ENCODE peak calls at places on chromosomes 5 and 9, in four cellular contexts. O, W, J and A are unnamed samples.

GRCh38 chr5:133330956-133331355 is 279.1 kb downstream of the HSPA4 start:
- DNase-seq in O (no peak), W (no peak), J (no peak), A (no peak)

GRCh38 chr5:141664733-141665461 is 13.7 kb upstream of the FCHSD1 start:
- DNase-seq in O (peak), W (peak), J (peak), A (peak)

GRCh38 chr5:130536726-130537125 is 628.3 kb downstream of the HINT1 start:
- DNase-seq in O (no peak), W (no peak), J (no peak), A (no peak)

GRCh38 chr9:102124465-102124864 is 386.0 kb upstream of the GRIN3A start:
- DNase-seq in O (no peak), W (no peak), J (no peak), A (no peak)

GRCh38 chr9:36402536-36402935 is 2.5 kb upstream of the RNF38 start:
- DNase-seq in O (no peak), W (no peak), J (no peak), A (no peak)

GRCh38 chr5:76197726-76198125 is 114.5 kb downstream of the SV2C start:
- DNase-seq in O (no peak), W (no peak), J (no peak), A (no peak)

GRCh38 chr9:89042984-89043383 is 51.7 kb downstream of the S1PR3 start:
- DNase-seq in O (no peak), W (no peak), J (no peak), A (no peak)

GRCh38 chr5:172501708-172502379 is 47.5 kb upstream of the SH3PXD2B start:
- DNase-seq in O (no peak), W (no peak), J (no peak), A (no peak)

GRCh38 chr9:34376596-34377401 is at the start of gene MYORG:
- DNase-seq in O (peak), W (peak), J (peak), A (peak)
- TF ChIP-seq POLR2A in O (peak), W (peak), J (no peak), A (peak)

DNA sequence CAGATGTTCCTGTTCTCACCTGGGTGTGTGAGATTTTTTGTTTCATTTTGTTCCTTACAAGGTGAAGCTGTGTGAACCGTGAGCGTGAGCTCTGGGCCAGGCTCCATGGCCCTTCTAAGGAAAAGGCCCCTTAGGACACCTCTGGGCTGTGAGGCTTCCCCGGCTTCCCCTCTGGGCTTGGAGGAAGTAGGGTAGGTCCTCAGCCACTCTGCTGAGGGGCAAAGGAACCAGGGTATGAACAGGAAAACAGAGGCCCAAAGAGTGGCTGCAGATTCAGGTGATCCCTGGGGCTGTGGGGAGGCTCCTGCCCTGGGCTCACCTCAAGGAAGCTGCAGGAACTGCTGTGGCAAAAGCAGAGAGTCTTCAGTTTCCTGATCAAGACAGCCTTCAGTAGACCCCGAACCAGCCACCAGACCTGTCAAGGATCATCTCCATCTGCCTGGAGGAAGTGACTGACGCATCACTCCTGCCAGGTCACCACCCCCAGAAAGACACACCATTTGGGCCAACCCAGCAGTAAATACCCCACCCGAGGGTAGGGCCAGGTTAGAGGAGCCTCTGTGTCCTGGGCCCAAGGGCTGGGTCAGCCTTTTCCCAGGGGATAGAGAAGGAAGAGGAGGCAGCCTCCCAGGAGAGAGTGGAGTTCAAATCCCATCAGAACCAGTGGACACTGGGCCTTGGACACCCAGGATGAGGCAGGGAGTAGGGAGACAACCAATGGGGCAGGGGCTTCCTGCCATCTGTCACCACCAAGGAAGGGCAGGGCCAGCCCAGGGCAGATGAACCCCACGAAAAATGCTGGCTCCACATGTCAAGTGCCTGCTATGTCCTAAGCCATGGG is 5.7 kb upstream of the ST6GALNAC6 start:
- DNase-seq in O (no peak), W (no peak), J (no peak), A (no peak)
- TF ChIP-seq POLR2A in O (no peak), W (no peak), J (peak), A (no peak)

GRCh38 chr5:72957337-72957736 is 1.5 kb downstream of the FCHO2 start:
- DNase-seq in O (no peak), W (no peak), J (no peak), A (no peak)

GRCh38 chr5:72955768-72956323 is at the start of gene FCHO2:
- DNase-seq in O (peak), W (peak), J (peak), A (peak)

GRCh38 chr5:72954389-72954788 is 1.5 kb upstream of the FCHO2 start:
- DNase-seq in O (no peak), W (no peak), J (no peak), A (no peak)

GRCh38 chr5:72955143-72955767 is 586 bp upstream of the FCHO2 start:
- DNase-seq in O (peak), W (peak), J (peak), A (peak)

DNA sequence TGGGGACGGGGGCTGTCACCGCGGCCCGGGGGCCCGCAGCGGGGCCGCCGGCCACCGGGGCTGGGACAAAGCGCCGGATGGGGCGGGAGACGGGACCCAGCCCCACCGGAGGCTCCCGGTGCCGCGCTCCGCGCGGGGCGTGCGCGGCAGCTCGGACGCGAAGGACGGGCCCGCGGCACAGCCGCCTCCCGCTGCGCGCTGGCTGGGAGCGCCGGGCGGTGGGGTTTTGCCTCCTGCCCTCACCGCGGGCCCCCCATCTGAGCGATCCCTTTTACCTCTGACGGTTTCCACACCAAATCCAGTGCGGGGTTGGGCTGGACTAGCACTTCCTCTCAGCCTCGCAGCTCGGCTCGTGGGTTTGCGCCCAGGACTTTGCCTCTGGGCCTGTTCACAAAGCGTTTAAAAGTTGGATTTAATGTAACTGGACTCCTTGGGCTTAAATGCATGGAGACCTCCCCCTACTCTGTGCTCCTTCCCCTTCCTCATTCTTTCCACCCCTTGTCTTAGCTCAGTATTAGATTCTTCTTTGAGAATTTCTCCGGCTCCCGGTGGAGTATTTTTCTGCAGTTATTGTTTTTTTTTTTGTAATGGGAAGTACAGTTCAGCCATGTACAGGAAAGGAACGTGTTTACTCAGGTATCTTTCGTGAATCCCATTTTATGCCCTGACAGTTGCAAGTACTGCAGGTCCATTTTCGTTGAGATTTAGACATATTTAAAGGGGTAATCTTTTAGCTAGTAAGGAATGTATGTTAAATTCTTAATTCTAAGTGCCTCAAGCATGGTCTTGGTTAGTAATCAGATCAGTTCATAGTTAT is 691 bp downstream of the FCHO2 start:
- DNase-seq in O (peak), W (peak), J (peak), A (peak)
- TF ChIP-seq POLR2A in O (no peak), W (no peak), J (no peak), A (no peak)

DNA sequence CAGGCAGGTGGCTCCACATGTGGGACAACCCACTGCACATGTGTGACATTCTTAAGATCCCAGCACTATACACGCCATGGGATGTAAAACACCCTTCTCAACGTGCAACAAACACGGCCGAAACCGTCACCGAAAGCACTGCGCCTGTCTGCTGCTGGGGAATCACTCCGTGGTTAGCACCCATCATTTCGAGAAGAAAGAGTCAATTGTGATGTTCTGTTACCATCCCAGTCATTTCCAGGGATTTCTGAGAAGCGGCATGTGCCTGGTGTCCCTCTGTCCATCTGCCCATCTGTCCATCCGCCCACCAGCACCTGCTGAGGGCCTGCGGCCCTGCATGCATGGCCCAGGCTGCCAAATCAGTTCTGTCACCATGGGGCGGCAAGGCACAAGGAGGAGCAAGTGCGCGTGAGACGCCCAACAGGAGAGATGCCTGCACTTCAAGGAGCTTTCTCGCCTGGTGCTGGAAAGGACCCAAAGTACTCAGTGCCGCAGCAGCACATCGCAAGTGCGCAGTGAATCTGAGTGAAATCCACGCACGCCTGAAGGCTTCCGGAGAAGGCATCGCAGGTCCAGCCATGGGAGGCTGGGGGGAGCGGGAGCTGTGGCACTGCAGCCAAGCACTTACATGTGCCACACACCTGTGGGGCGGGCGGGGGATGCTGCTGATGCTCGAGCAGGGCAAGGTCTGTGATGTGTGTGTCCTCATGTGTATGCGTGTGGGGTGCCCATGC is 38.0 kb downstream of the VAV2 start:
- DNase-seq in O (no peak), W (peak), J (no peak), A (no peak)
- TF ChIP-seq POLR2A in O (no peak), W (no peak), J (no peak), A (no peak)

DNA sequence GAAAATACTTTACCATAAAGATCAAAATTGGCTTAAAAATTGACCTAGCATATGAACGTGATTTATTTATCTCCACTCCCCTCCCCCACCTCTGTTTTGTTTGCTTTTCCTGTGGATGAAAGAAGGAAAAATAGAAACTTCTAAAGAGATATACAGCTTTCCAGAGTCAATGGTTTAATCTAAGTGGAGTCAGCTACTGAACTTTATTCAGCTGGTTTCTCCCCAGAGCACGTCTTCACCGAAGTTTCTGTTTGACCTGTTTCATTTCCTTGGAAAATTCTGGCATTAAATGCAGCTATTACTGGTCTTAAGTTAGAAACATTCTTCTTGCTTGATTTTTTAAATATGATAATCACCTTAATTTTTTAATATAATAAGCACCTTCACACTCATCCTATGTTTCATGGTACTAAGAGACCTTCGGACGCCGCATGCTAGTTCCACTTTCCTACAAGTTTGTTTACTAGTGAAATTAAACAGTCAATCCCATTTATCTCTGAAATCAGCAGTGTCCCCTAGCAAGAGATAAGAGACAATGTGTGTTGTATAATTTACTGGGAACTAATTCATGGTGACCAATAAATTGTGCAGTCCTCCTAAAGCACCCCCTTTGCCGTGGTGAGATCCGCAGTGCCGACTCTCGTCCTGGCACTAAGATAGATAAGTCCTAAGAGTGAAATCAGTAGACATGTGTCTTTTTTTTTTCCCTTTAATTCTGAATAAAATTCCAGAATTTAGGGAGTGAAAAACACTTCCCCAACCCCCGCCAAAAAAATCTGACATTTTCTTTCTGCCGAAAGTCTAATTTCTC is 89.9 kb downstream of the ARL15 start:
- DNase-seq in O (no peak), W (no peak), J (no peak), A (no peak)
- TF ChIP-seq POLR2A in O (no peak), W (no peak), J (no peak), A (no peak)

DNA sequence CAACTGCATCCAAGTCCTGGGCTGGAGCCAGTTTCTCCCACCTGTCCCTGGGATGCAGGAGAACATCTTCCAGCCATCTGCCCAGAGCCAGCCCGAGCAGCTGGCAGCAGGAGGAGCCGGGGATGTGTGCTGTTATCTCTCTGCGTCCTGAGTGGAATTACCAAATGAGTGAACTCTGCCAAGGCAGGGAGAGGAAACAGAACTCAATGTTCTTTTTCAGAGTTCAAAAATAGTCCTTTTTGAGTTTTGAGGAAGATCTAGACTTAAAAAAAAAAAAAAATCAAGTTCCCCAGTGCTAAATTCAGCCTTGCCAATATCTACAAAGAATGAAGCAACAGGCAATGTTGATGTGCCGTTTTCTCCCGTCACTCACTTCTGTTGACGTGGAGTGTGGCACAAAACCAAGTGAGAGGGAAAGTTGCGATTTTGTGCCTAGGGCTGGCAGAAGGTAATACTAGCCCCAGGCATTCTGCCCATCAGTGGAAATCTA is 56.2 kb downstream of the TMOD1 start:
- DNase-seq in O (peak), W (peak), J (no peak), A (no peak)
- TF ChIP-seq POLR2A in O (no peak), W (peak), J (no peak), A (no peak)